ENCODE peak calls at places on chromosomes 1 and 21, in four cellular contexts. C is hepatocyte, D is H9, X is neural crest cell. M is an unnamed sample.

GRCh38 chr1:108316545-108316944 is 72.7 kb upstream of the NBPF4 start:
- DNase-seq in C (no peak), D (no peak), X (no peak), M (peak; percentile 0)

GRCh38 chr1:173405758-173406344 is 71.3 kb upstream of the PRDX6 start:
- DNase-seq in D (no peak), C (no peak), X (no peak), M (peak; percentile 85)

GRCh38 chr1:212355230-212355969 is 59.3 kb downstream of the PACC1 start:
- DNase-seq in D (no peak), X (no peak), C (no peak), M (peak; percentile 44)

GRCh38 chr1:205774277-205775014 is 836 bp downstream of the RAB29 start:
- DNase-seq in D (peak; percentile 73), X (no peak), C (peak; percentile 63), M (no peak)

GRCh38 chr1:45884700-45885099 is 81.3 kb downstream of the MAST2 start:
- DNase-seq in D (no peak), X (no peak), C (peak; percentile 21), M (no peak)

GRCh38 chr1:240575976-240576666 is 35.8 kb downstream of the GREM2 start:
- DNase-seq in D (no peak), C (no peak), X (no peak), M (peak; percentile 17)

GRCh38 chr1:94858276-94858675 is 38.1 kb downstream of the SLC44A3 start:
- DNase-seq in X (no peak), D (no peak), C (no peak), M (peak; percentile 34)

GRCh38 chr1:175192630-175193338 is at the start of gene KIAA0040:
- DNase-seq in X (peak; percentile 39), D (peak; percentile 83), C (peak; percentile 89), M (peak; percentile 38)

GRCh38 chr21:17495680-17496079 is 17.2 kb upstream of the CXADR start:
- DNase-seq in C (no peak), D (no peak), X (no peak), M (no peak)

GRCh38 chr1:228911225-228911624 is 175.9 kb downstream of the RHOU start:
- DNase-seq in D (no peak), X (peak; percentile 7), C (no peak), M (no peak)

GRCh38 chr21:42815217-42815616 is 64.1 kb downstream of the WDR4 start:
- DNase-seq in D (no peak), C (no peak), X (no peak), M (no peak)

GRCh38 chr21:36700961-36701911 is 2.3 kb downstream of the SIM2 start:
- DNase-seq in C (no peak), D (peak; percentile 63), X (peak; percentile 7), M (no peak)

GRCh38 chr1:47340227-47340626 is 6.6 kb downstream of the CMPK1 start:
- DNase-seq in D (no peak), X (no peak), C (no peak), M (no peak)

GRCh38 chr1:159229896-159230295 is 25.2 kb downstream of the ACKR1 start:
- DNase-seq in D (no peak), X (no peak), C (no peak), M (no peak)

GRCh38 chr1:6519935-6520621 is 28.6 kb upstream of the PLEKHG5 start:
- DNase-seq in X (peak; percentile 55), D (peak; percentile 95), C (peak; percentile 78), M (peak; percentile 93)

GRCh38 chr21:32916522-32917099 is 109.1 kb upstream of the OLIG2 start:
- DNase-seq in C (no peak), X (no peak), D (no peak), M (no peak)

GRCh38 chr1:167934407-167935251 is 1.9 kb upstream of the DCAF6 start:
- DNase-seq in D (no peak), X (no peak), C (no peak), M (peak; percentile 83)

GRCh38 chr1:114208659-114209215 is 55.1 kb upstream of the SYT6 start:
- DNase-seq in C (peak; percentile 24), X (no peak), D (peak; percentile 26), M (peak; percentile 4)

GRCh38 chr1:198729195-198729863 is 90.5 kb downstream of the PTPRC start:
- DNase-seq in C (no peak), X (no peak), D (no peak), M (no peak)

GRCh38 chr1:226661271-226661670 is 77.8 kb downstream of the ITPKB start:
- DNase-seq in C (no peak), X (no peak), D (no peak), M (no peak)

GRCh38 chr1:226662704-226663326 is 76.3 kb downstream of the ITPKB start:
- DNase-seq in X (no peak), D (no peak), C (peak; percentile 82), M (peak; percentile 97)

GRCh38 chr1:226663327-226663704 is 75.8 kb downstream of the ITPKB start:
- DNase-seq in D (no peak), C (no peak), X (no peak), M (no peak)

GRCh38 chr1:226660410-226661182 is 78.5 kb downstream of the ITPKB start:
- DNase-seq in C (no peak), D (no peak), X (no peak), M (no peak)

GRCh38 chr1:226661965-226662364 is 77.1 kb downstream of the ITPKB start:
- DNase-seq in D (no peak), C (no peak), X (no peak), M (peak; percentile 30)
- TF ChIP-seq CTCF in D (no peak), C (no peak), X (no peak), M (no peak)

GRCh38 chr1:192577145-192578140 is 1.9 kb downstream of the RGS1 start:
- DNase-seq in C (no peak), D (no peak), X (no peak), M (no peak)

GRCh38 chr1:192579319-192579738 is 3.8 kb downstream of the RGS1 start:
- DNase-seq in C (no peak), D (no peak), X (no peak), M (peak; percentile 53)

GRCh38 chr1:192581131-192581927 is 5.8 kb downstream of the RGS1 start:
- DNase-seq in X (no peak), D (no peak), C (no peak), M (no peak)

GRCh38 chr1:192578144-192578909 is 2.8 kb downstream of the RGS1 start:
- DNase-seq in C (no peak), X (no peak), D (no peak), M (no peak)

DNA sequence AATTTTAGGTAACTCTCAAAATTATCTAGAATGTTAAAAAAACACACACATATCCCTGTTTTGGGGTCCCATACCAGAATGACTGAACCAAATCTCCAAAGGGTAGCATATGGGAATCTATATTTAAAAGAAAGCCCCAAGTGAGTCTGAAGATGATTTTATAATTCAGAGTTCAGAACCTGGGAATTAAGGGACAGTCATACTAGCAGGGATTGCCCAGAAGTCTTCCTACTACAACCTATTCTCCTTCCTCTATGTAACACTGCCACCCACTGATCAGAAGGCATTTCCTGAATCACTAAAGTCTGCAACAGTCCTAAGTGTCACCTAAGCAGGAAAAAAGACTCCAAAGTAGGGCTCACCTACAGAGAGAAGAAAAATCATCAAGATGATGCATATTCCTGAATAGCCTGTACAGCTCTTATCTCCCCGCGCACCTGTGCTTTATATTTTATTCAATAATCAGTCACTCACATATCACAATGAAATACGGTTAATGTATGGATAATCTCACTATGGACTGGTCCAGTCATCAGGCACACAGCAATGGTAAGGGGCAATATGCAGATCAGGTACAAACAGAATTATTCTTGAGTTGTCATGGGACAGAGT is 4.9 kb downstream of the RGS1 start:
- DNase-seq in D (no peak), C (peak; percentile 49), X (no peak), M (peak; percentile 82)
- TF ChIP-seq CTCF in D (peak; percentile 53), C (peak; percentile 56), X (peak; percentile 40), M (peak; percentile 51)

GRCh38 chr21:41768371-41769042 is 1.7 kb upstream of the RIPK4 start:
- DNase-seq in D (peak; percentile 79), C (peak; percentile 93), X (no peak), M (peak; percentile 81)

GRCh38 chr21:41767606-41768370 is 936 bp upstream of the RIPK4 start:
- DNase-seq in X (no peak), D (no peak), C (peak; percentile 49), M (peak; percentile 9)

GRCh38 chr21:41765393-41765950 is 1.4 kb downstream of the RIPK4 start:
- DNase-seq in X (no peak), D (no peak), C (no peak), M (no peak)

GRCh38 chr21:41766051-41766882 is 585 bp downstream of the RIPK4 start:
- DNase-seq in D (no peak), X (no peak), C (no peak), M (no peak)

DNA sequence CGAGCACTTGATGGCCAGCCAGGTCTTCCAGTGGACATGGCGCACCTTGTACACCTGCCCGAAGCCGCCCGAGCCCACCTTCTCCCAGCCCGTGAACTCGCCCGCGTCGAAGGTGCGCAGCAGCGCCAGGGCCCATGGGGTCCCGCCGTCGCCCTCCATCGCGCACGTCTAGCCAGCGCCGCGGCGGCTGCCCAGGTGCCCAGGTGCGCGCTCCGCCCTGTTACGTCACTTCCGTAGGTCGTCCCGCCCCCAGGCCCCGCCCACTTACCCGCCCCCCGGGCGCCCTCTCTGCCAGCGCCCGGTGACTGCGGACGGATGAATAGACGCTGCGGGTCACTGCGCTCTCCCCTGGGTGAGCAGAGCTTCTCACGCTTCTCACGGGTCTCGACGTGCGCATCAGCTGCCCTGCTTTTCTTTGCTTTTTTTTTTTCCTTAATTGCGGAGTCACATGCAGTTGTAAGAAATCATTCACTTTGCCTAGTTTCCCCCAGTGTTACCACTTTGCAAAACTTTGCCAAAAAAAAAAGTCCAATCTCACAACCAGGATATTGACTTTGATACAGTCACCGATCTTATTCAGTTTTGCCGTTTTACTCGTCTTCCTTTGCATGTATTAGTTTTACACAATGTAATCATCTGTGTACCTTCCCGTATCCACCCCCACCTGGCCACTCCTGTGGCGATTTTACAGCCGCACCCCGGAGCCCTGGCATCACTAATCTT is at the start of gene RIPK4:
- DNase-seq in X (no peak), D (peak; percentile 89), C (peak; percentile 95), M (peak; percentile 39)
- TF ChIP-seq CTCF in X (no peak), D (no peak), C (no peak), M (no peak)

GRCh38 chr1:200971428-200971903 is 52.0 kb downstream of the KIF21B start:
- DNase-seq in D (no peak), X (no peak), C (no peak), M (no peak)

GRCh38 chr1:200967693-200968468 is 55.6 kb downstream of the KIF21B start:
- DNase-seq in C (no peak), X (no peak), D (no peak), M (no peak)

GRCh38 chr1:200968469-200969410 is 54.8 kb downstream of the KIF21B start:
- DNase-seq in C (no peak), X (no peak), D (no peak), M (no peak)

GRCh38 chr1:200970771-200971427 is 52.6 kb downstream of the KIF21B start:
- DNase-seq in X (no peak), C (no peak), D (no peak), M (no peak)

DNA sequence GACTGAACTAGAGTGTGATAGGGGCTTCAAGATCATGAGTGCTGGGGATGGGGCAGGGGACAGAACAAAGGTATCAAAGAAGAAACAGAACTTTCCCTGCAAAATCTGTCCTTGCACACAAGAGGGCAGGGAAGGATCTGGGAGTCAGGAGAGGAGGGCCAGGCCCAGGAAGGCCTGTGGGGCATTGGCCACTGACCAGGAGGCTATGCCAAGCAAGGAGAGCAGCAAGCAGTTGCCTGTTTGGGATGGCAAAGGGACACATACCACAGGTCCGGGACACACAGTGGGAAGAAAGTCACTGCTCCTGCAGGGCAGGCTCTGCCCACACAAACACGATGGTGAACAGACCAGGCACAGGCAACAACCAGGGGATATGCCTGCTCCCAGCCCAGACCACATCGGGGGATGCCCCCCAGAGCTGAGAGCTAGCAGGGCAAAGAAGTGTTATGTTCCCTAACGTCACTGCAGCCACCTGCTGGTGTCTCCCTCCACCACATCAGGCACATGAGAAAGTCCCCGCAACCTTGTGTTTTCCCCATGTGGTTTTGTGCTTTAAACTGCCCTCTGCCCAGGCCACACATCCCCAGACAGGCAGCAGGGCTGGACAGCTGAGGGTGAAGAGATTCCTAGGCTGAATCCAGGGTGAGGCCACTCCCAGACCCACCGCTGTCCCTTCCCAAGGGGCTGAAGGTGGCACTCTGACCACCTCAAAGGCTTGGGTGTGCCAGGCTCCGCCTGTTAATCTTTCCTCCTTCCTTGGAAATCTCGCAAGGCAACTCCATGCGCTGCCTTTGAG is 53.6 kb downstream of the KIF21B start:
- DNase-seq in D (no peak), X (no peak), C (no peak), M (no peak)
- TF ChIP-seq CTCF in D (no peak), X (no peak), C (no peak), M (no peak)